ENCODE peak calls at places on chromosome X, in eight cellular contexts. X is posterior cingulate gyrus, H is HFFc6, R is dorsolateral prefrontal cortex, A is germinal center, I is AG08395, N is astrocyte of the hippocampus, U is posterior vena cava. Z is an unnamed sample.
A peak's percentile ranks its signal among the peaks of the same experiment; 100 is the strongest.

GRCh38 chrX:57270980-57271379 is 15.5 kb upstream of the FAAH2 start:
- DNase-seq in X (no peak), H (no peak), R (no peak), A (no peak), I (no peak), N (no peak), U (no peak), Z (no peak)

GRCh38 chrX:134603806-134604700 is 54.2 kb downstream of the PLAC1 start:
- DNase-seq in X (no peak), H (peak; percentile 80), R (no peak), A (no peak), I (peak; percentile 92), N (peak; percentile 80), U (no peak), Z (peak; percentile 70)

GRCh38 chrX:154368630-154369452 is 5.6 kb downstream of the FLNA start:
- DNase-seq in X (no peak), H (peak; percentile 91), R (no peak), A (no peak), I (peak; percentile 73), N (peak; percentile 84), U (peak; percentile 95), Z (peak; percentile 86)

GRCh38 chrX:121851033-121851432 is 803.6 kb downstream of the GLUD2 start:
- DNase-seq in X (no peak), H (no peak), R (no peak), A (no peak), I (no peak), N (peak; percentile 7), U (no peak), Z (peak; percentile 51)

GRCh38 chrX:47191806-47192401 is 1.7 kb upstream of the UBA1 start:
- DNase-seq in X (no peak), H (no peak), R (no peak), A (peak; percentile 26), I (no peak), N (no peak), U (no peak), Z (no peak)

GRCh38 chrX:135481696-135482179 is 38.7 kb upstream of the INTS6L start:
- DNase-seq in X (no peak), H (no peak), R (no peak), A (no peak), I (no peak), N (no peak), U (no peak), Z (no peak)

GRCh38 chrX:153511784-153512500 is 5.5 kb upstream of the ATP2B3 start:
- DNase-seq in X (no peak), H (no peak), R (no peak), A (no peak), I (no peak), N (no peak), U (no peak), Z (no peak)

GRCh38 chrX:77962068-77962902 is 7.2 kb downstream of the PGAM4 start:
- DNase-seq in X (no peak), H (no peak), R (no peak), A (no peak), I (no peak), N (no peak), U (no peak), Z (peak; percentile 28)

Z was measured in bronchial epithelial cell.